ENCODE peak calls at places on chromosome 7, in seven cellular contexts. One of them, this sample, is unnamed.
A peak's percentile ranks its signal among the peaks of the same experiment; 100 is the strongest.

GRCh38 chr7:23335621-23336020 is 36.5 kb downstream of the MALSU1 start:
- DNase-seq in astrocyte: no peak
- DNase-seq in CD4-positive, CD25-positive, alpha-beta regulatory T cell: no peak
- DNase-seq in cardiac muscle cell: peak; percentile 31
- DNase-seq in psoas muscle: no peak
- DNase-seq in left lung: no peak
- DNase-seq in tibial artery: no peak
- DNase-seq in this sample: peak; percentile 88

GRCh38 chr7:97006951-97007861 is 1.9 kb downstream of the DLX6 start:
- DNase-seq in astrocyte: no peak
- DNase-seq in CD4-positive, CD25-positive, alpha-beta regulatory T cell: no peak
- DNase-seq in cardiac muscle cell: no peak
- DNase-seq in psoas muscle: no peak
- DNase-seq in left lung: peak; percentile 68
- DNase-seq in tibial artery: no peak
- DNase-seq in this sample: no peak

GRCh38 chr7:96949766-96950165 is 55.6 kb upstream of the DLX6 start:
- DNase-seq in astrocyte: peak; percentile 52
- DNase-seq in CD4-positive, CD25-positive, alpha-beta regulatory T cell: no peak
- DNase-seq in cardiac muscle cell: no peak
- DNase-seq in psoas muscle: no peak
- DNase-seq in left lung: no peak
- DNase-seq in tibial artery: no peak
- DNase-seq in this sample: no peak

GRCh38 chr7:131161103-131161502 is 166.6 kb upstream of the MKLN1 start:
- DNase-seq in astrocyte: peak; percentile 61
- DNase-seq in CD4-positive, CD25-positive, alpha-beta regulatory T cell: no peak
- DNase-seq in cardiac muscle cell: no peak
- DNase-seq in psoas muscle: no peak
- DNase-seq in left lung: no peak
- DNase-seq in tibial artery: no peak
- DNase-seq in this sample: no peak

GRCh38 chr7:113835367-113835766 is 83.4 kb downstream of the PPP1R3A start:
- DNase-seq in astrocyte: no peak
- DNase-seq in CD4-positive, CD25-positive, alpha-beta regulatory T cell: no peak
- DNase-seq in cardiac muscle cell: no peak
- DNase-seq in psoas muscle: no peak
- DNase-seq in left lung: no peak
- DNase-seq in tibial artery: no peak
- DNase-seq in this sample: no peak

GRCh38 chr7:4479367-4480039 is 202.6 kb upstream of the FOXK1 start:
- DNase-seq in astrocyte: peak; percentile 33
- DNase-seq in CD4-positive, CD25-positive, alpha-beta regulatory T cell: no peak
- DNase-seq in cardiac muscle cell: peak; percentile 15
- DNase-seq in psoas muscle: peak; percentile 23
- DNase-seq in left lung: no peak
- DNase-seq in tibial artery: no peak
- DNase-seq in this sample: peak; percentile 84

GRCh38 chr7:141700848-141701371 is 1.1 kb downstream of the DENND11 start:
- DNase-seq in astrocyte: no peak
- DNase-seq in CD4-positive, CD25-positive, alpha-beta regulatory T cell: peak; percentile 11
- DNase-seq in cardiac muscle cell: no peak
- DNase-seq in psoas muscle: no peak
- DNase-seq in left lung: peak; percentile 55
- DNase-seq in tibial artery: peak; percentile 19
- DNase-seq in this sample: no peak

GRCh38 chr7:155820788-155821187 is 8.5 kb upstream of the SHH start:
- DNase-seq in astrocyte: no peak
- DNase-seq in CD4-positive, CD25-positive, alpha-beta regulatory T cell: no peak
- DNase-seq in cardiac muscle cell: no peak
- DNase-seq in psoas muscle: no peak
- DNase-seq in left lung: peak; percentile 70
- DNase-seq in tibial artery: no peak
- DNase-seq in this sample: no peak

GRCh38 chr7:83648464-83649241 is at the start of gene SEMA3E:
- DNase-seq in astrocyte: peak; percentile 67
- DNase-seq in CD4-positive, CD25-positive, alpha-beta regulatory T cell: no peak
- DNase-seq in cardiac muscle cell: peak; percentile 38
- DNase-seq in psoas muscle: no peak
- DNase-seq in left lung: no peak
- DNase-seq in tibial artery: no peak
- DNase-seq in this sample: no peak

GRCh38 chr7:82443044-82443800 is at the start of gene CACNA2D1:
- DNase-seq in astrocyte: no peak
- DNase-seq in CD4-positive, CD25-positive, alpha-beta regulatory T cell: no peak
- DNase-seq in cardiac muscle cell: peak; percentile 45
- DNase-seq in psoas muscle: peak; percentile 49
- DNase-seq in left lung: peak; percentile 84
- DNase-seq in tibial artery: no peak
- DNase-seq in this sample: peak; percentile 64

GRCh38 chr7:12549106-12549505 is 21.4 kb upstream of the SCIN start:
- DNase-seq in astrocyte: peak; percentile 82
- DNase-seq in CD4-positive, CD25-positive, alpha-beta regulatory T cell: no peak
- DNase-seq in cardiac muscle cell: no peak
- DNase-seq in psoas muscle: no peak
- DNase-seq in left lung: no peak
- DNase-seq in tibial artery: no peak
- DNase-seq in this sample: peak; percentile 39

GRCh38 chr7:75987805-75988630 is 6.4 kb downstream of the TMEM120A start:
- DNase-seq in astrocyte: no peak
- DNase-seq in CD4-positive, CD25-positive, alpha-beta regulatory T cell: no peak
- DNase-seq in cardiac muscle cell: no peak
- DNase-seq in psoas muscle: no peak
- DNase-seq in left lung: peak; percentile 67
- DNase-seq in tibial artery: no peak
- DNase-seq in this sample: no peak

GRCh38 chr7:142455392-142455791 is 197.5 kb upstream of the PRSS58 start:
- DNase-seq in astrocyte: no peak
- DNase-seq in CD4-positive, CD25-positive, alpha-beta regulatory T cell: no peak
- DNase-seq in cardiac muscle cell: peak; percentile 9
- DNase-seq in psoas muscle: no peak
- DNase-seq in left lung: no peak
- DNase-seq in tibial artery: no peak
- DNase-seq in this sample: no peak

GRCh38 chr7:19715499-19715898 is 6.7 kb upstream of the POLR1F start:
- DNase-seq in astrocyte: no peak
- DNase-seq in CD4-positive, CD25-positive, alpha-beta regulatory T cell: no peak
- DNase-seq in cardiac muscle cell: no peak
- DNase-seq in psoas muscle: no peak
- DNase-seq in left lung: no peak
- DNase-seq in tibial artery: no peak
- DNase-seq in this sample: no peak

GRCh38 chr7:31464601-31465000 is 49.3 kb upstream of the ITPRID1 start:
- DNase-seq in astrocyte: no peak
- DNase-seq in CD4-positive, CD25-positive, alpha-beta regulatory T cell: no peak
- DNase-seq in cardiac muscle cell: no peak
- DNase-seq in psoas muscle: no peak
- DNase-seq in left lung: no peak
- DNase-seq in tibial artery: no peak
- DNase-seq in this sample: no peak

GRCh38 chr7:22442187-22442886 is 57.7 kb downstream of the STEAP1B start:
- DNase-seq in astrocyte: no peak
- DNase-seq in CD4-positive, CD25-positive, alpha-beta regulatory T cell: no peak
- DNase-seq in cardiac muscle cell: no peak
- DNase-seq in psoas muscle: no peak
- DNase-seq in left lung: peak; percentile 68
- DNase-seq in tibial artery: no peak
- DNase-seq in this sample: no peak

GRCh38 chr7:139884441-139884840 is 55.4 kb downstream of the TBXAS1 start:
- DNase-seq in astrocyte: no peak
- DNase-seq in CD4-positive, CD25-positive, alpha-beta regulatory T cell: no peak
- DNase-seq in cardiac muscle cell: no peak
- DNase-seq in psoas muscle: no peak
- DNase-seq in left lung: no peak
- DNase-seq in tibial artery: no peak
- DNase-seq in this sample: no peak

GRCh38 chr7:767580-767940 is 40.5 kb upstream of the PRKAR1B start:
- DNase-seq in astrocyte: no peak
- DNase-seq in CD4-positive, CD25-positive, alpha-beta regulatory T cell: no peak
- DNase-seq in cardiac muscle cell: no peak
- DNase-seq in psoas muscle: no peak
- DNase-seq in left lung: no peak
- DNase-seq in tibial artery: no peak
- DNase-seq in this sample: peak; percentile 89

GRCh38 chr7:50711271-50712175 is 71.2 kb downstream of the GRB10 start:
- DNase-seq in astrocyte: no peak
- DNase-seq in CD4-positive, CD25-positive, alpha-beta regulatory T cell: no peak
- DNase-seq in cardiac muscle cell: no peak
- DNase-seq in psoas muscle: peak; percentile 56
- DNase-seq in left lung: no peak
- DNase-seq in tibial artery: peak; percentile 48
- DNase-seq in this sample: no peak

GRCh38 chr7:34675749-34676374 is 17.8 kb downstream of the NPSR1 start:
- DNase-seq in astrocyte: no peak
- DNase-seq in CD4-positive, CD25-positive, alpha-beta regulatory T cell: peak; percentile 5
- DNase-seq in cardiac muscle cell: peak; percentile 24
- DNase-seq in psoas muscle: no peak
- DNase-seq in left lung: no peak
- DNase-seq in tibial artery: no peak
- DNase-seq in this sample: peak; percentile 47

GRCh38 chr7:96727534-96728088 is 18.0 kb upstream of the SEM1 start:
- DNase-seq in astrocyte: no peak
- DNase-seq in CD4-positive, CD25-positive, alpha-beta regulatory T cell: no peak
- DNase-seq in cardiac muscle cell: no peak
- DNase-seq in psoas muscle: no peak
- DNase-seq in left lung: no peak
- DNase-seq in tibial artery: no peak
- DNase-seq in this sample: no peak

GRCh38 chr7:101390901-101391301 is 28.2 kb downstream of the COL26A1 start:
- DNase-seq in astrocyte: no peak
- DNase-seq in CD4-positive, CD25-positive, alpha-beta regulatory T cell: peak; percentile 25
- DNase-seq in cardiac muscle cell: peak; percentile 64
- DNase-seq in psoas muscle: no peak
- DNase-seq in left lung: no peak
- DNase-seq in tibial artery: no peak
- DNase-seq in this sample: no peak

GRCh38 chr7:33671521-33672262 is 233.6 kb upstream of the BMPER start:
- DNase-seq in astrocyte: no peak
- DNase-seq in CD4-positive, CD25-positive, alpha-beta regulatory T cell: no peak
- DNase-seq in cardiac muscle cell: no peak
- DNase-seq in psoas muscle: no peak
- DNase-seq in left lung: no peak
- DNase-seq in tibial artery: no peak
- DNase-seq in this sample: peak; percentile 77

GRCh38 chr7:128790297-128791037 is 1.3 kb upstream of the CCDC136 start:
- DNase-seq in astrocyte: no peak
- DNase-seq in CD4-positive, CD25-positive, alpha-beta regulatory T cell: no peak
- DNase-seq in cardiac muscle cell: no peak
- DNase-seq in psoas muscle: no peak
- DNase-seq in left lung: no peak
- DNase-seq in tibial artery: no peak
- DNase-seq in this sample: no peak

GRCh38 chr7:77799078-77799964 is 748 bp downstream of the PHTF2 start:
- DNase-seq in astrocyte: peak; percentile 14
- DNase-seq in CD4-positive, CD25-positive, alpha-beta regulatory T cell: peak; percentile 30
- DNase-seq in cardiac muscle cell: peak; percentile 42
- DNase-seq in psoas muscle: peak; percentile 47
- DNase-seq in left lung: peak; percentile 90
- DNase-seq in tibial artery: peak; percentile 31
- DNase-seq in this sample: peak; percentile 46

GRCh38 chr7:77797734-77798393 is 370 bp downstream of the TMEM60 start:
- DNase-seq in astrocyte: no peak
- DNase-seq in CD4-positive, CD25-positive, alpha-beta regulatory T cell: no peak
- DNase-seq in cardiac muscle cell: no peak
- DNase-seq in psoas muscle: no peak
- DNase-seq in left lung: peak; percentile 84
- DNase-seq in tibial artery: peak; percentile 24
- DNase-seq in this sample: no peak

GRCh38 chr7:77798394-77799077 is at the start of the genes PHTF2 and TMEM60:
- DNase-seq in astrocyte: peak; percentile 99
- DNase-seq in CD4-positive, CD25-positive, alpha-beta regulatory T cell: peak; percentile 96
- DNase-seq in cardiac muscle cell: peak; percentile 100
- DNase-seq in psoas muscle: peak; percentile 98
- DNase-seq in left lung: peak; percentile 99
- DNase-seq in tibial artery: peak; percentile 99
- DNase-seq in this sample: peak; percentile 100

GRCh38 chr7:77800730-77801129 is 2.2 kb downstream of the PHTF2 start:
- DNase-seq in astrocyte: no peak
- DNase-seq in CD4-positive, CD25-positive, alpha-beta regulatory T cell: no peak
- DNase-seq in cardiac muscle cell: no peak
- DNase-seq in psoas muscle: no peak
- DNase-seq in left lung: no peak
- DNase-seq in tibial artery: no peak
- DNase-seq in this sample: no peak

GRCh38 chr7:77800158-77800557 is 1.6 kb downstream of the PHTF2 start:
- DNase-seq in astrocyte: peak; percentile 73
- DNase-seq in CD4-positive, CD25-positive, alpha-beta regulatory T cell: no peak
- DNase-seq in cardiac muscle cell: peak; percentile 68
- DNase-seq in psoas muscle: no peak
- DNase-seq in left lung: no peak
- DNase-seq in tibial artery: no peak
- DNase-seq in this sample: no peak
- H3K4me3 ChIP-seq in astrocyte: peak overlapping the region; percentile 78
- H3K4me3 ChIP-seq in CD4-positive, CD25-positive, alpha-beta regulatory T cell: peak overlapping the region; percentile 96
- H3K4me3 ChIP-seq in cardiac muscle cell: peak overlapping the region; percentile 90
- H3K4me3 ChIP-seq in psoas muscle: peak overlapping the region; percentile 95
- H3K4me3 ChIP-seq in left lung: no peak overlapping the region
- H3K4me3 ChIP-seq in tibial artery: peak overlapping the region; percentile 89
- H3K4me3 ChIP-seq in this sample: peak overlapping the region; percentile 63

GRCh38 chr7:37481154-37481553 is 32.5 kb upstream of the ELMO1 start:
- DNase-seq in astrocyte: no peak
- DNase-seq in CD4-positive, CD25-positive, alpha-beta regulatory T cell: no peak
- DNase-seq in cardiac muscle cell: no peak
- DNase-seq in psoas muscle: no peak
- DNase-seq in left lung: no peak
- DNase-seq in tibial artery: no peak
- DNase-seq in this sample: no peak
- H3K27ac ChIP-seq in astrocyte: no peak overlapping the region
- H3K27ac ChIP-seq in CD4-positive, CD25-positive, alpha-beta regulatory T cell: no peak overlapping the region
- H3K27ac ChIP-seq in cardiac muscle cell: no peak overlapping the region
- H3K27ac ChIP-seq in psoas muscle: no peak overlapping the region
- H3K27ac ChIP-seq in left lung: no peak overlapping the region
- H3K27ac ChIP-seq in tibial artery: no peak overlapping the region
- H3K27ac ChIP-seq in this sample: no peak overlapping the region

GRCh38 chr7:98284335-98285036 is 3.0 kb downstream of the BRI3 start:
- DNase-seq in astrocyte: peak; percentile 60
- DNase-seq in CD4-positive, CD25-positive, alpha-beta regulatory T cell: no peak
- DNase-seq in cardiac muscle cell: peak; percentile 71
- DNase-seq in psoas muscle: peak; percentile 89
- DNase-seq in left lung: peak; percentile 96
- DNase-seq in tibial artery: peak; percentile 86
- DNase-seq in this sample: no peak
- H3K4me3 ChIP-seq in astrocyte: peak overlapping the region; percentile 84
- H3K4me3 ChIP-seq in CD4-positive, CD25-positive, alpha-beta regulatory T cell: no peak overlapping the region
- H3K4me3 ChIP-seq in cardiac muscle cell: no peak overlapping the region
- H3K4me3 ChIP-seq in psoas muscle: peak overlapping the region; percentile 90
- H3K4me3 ChIP-seq in left lung: peak overlapping the region; percentile 79
- H3K4me3 ChIP-seq in tibial artery: peak overlapping the region; percentile 75
- H3K4me3 ChIP-seq in this sample: no peak overlapping the region

GRCh38 chr7:129896568-129897382 is 56.0 kb downstream of the UBE2H start:
- DNase-seq in astrocyte: peak; percentile 76
- DNase-seq in CD4-positive, CD25-positive, alpha-beta regulatory T cell: no peak
- DNase-seq in cardiac muscle cell: no peak
- DNase-seq in psoas muscle: no peak
- DNase-seq in left lung: no peak
- DNase-seq in tibial artery: no peak
- DNase-seq in this sample: no peak
- H3K27ac ChIP-seq in astrocyte: peak overlapping the region; percentile 60
- H3K27ac ChIP-seq in CD4-positive, CD25-positive, alpha-beta regulatory T cell: no peak overlapping the region
- H3K27ac ChIP-seq in cardiac muscle cell: no peak overlapping the region
- H3K27ac ChIP-seq in psoas muscle: no peak overlapping the region
- H3K27ac ChIP-seq in left lung: no peak overlapping the region
- H3K27ac ChIP-seq in tibial artery: no peak overlapping the region
- H3K27ac ChIP-seq in this sample: no peak overlapping the region

This sample was measured in A673.